ENCODE peak calls at places on chromosomes 4 and X, in five cellular contexts. One of them, this sample, is unnamed. For H3K4me1, the result is how much of the 10 kb centered on the place peaks cover.

GRCh38 chr4:101695176-101695575 is 95.4 kb upstream of the BANK1 start:
- DNase-seq in neuronal stem cell: no peak
- DNase-seq in mammary epithelial cell: peak
- DNase-seq in GM23248: peak
- DNase-seq in mesenchymal stem cell: no peak
- DNase-seq in this sample: peak

GRCh38 chr4:74230902-74231499 is 73.1 kb downstream of the MTHFD2L start:
- DNase-seq in mammary epithelial cell: peak
- DNase-seq in GM23248: peak
- DNase-seq in mesenchymal stem cell: peak
- DNase-seq in neuronal stem cell: no peak
- DNase-seq in this sample: peak

GRCh38 chrX:101530944-101531343 is 19.4 kb upstream of the ARMCX1 start:
- DNase-seq in GM23248: no peak
- DNase-seq in mesenchymal stem cell: no peak
- DNase-seq in neuronal stem cell: no peak
- DNase-seq in mammary epithelial cell: no peak
- DNase-seq in this sample: no peak

GRCh38 chr4:165537028-165537648 is 158.3 kb downstream of the CPE start:
- DNase-seq in neuronal stem cell: peak
- DNase-seq in GM23248: peak
- DNase-seq in mesenchymal stem cell: peak
- DNase-seq in mammary epithelial cell: peak
- DNase-seq in this sample: peak

GRCh38 chr4:87875187-87875586 is 42.4 kb downstream of the MEPE start:
- DNase-seq in GM23248: no peak
- DNase-seq in mesenchymal stem cell: no peak
- DNase-seq in neuronal stem cell: no peak
- DNase-seq in mammary epithelial cell: no peak
- DNase-seq in this sample: no peak

GRCh38 chrX:118164138-118164537 is 47.5 kb upstream of the KLHL13 start:
- DNase-seq in mesenchymal stem cell: no peak
- DNase-seq in mammary epithelial cell: peak
- DNase-seq in neuronal stem cell: no peak
- DNase-seq in GM23248: peak
- DNase-seq in this sample: peak

GRCh38 chrX:6386837-6387236 is 148.1 kb downstream of the VCX3A start:
- DNase-seq in mesenchymal stem cell: no peak
- DNase-seq in neuronal stem cell: no peak
- DNase-seq in mammary epithelial cell: no peak
- DNase-seq in GM23248: no peak
- DNase-seq in this sample: no peak

GRCh38 chr4:138757432-138757831 is 258.1 kb upstream of the NOCT start:
- DNase-seq in mesenchymal stem cell: no peak
- DNase-seq in GM23248: peak
- DNase-seq in mammary epithelial cell: no peak
- DNase-seq in neuronal stem cell: no peak
- DNase-seq in this sample: no peak

GRCh38 chrX:153421856-153422255 is 10.6 kb downstream of the ZFP92 start:
- DNase-seq in neuronal stem cell: no peak
- DNase-seq in mesenchymal stem cell: no peak
- DNase-seq in GM23248: no peak
- DNase-seq in mammary epithelial cell: no peak
- DNase-seq in this sample: no peak

GRCh38 chr4:4254666-4255065 is 6.6 kb upstream of the TMEM128 start:
- DNase-seq in GM23248: no peak
- DNase-seq in mesenchymal stem cell: no peak
- DNase-seq in neuronal stem cell: no peak
- DNase-seq in mammary epithelial cell: no peak
- DNase-seq in this sample: no peak

GRCh38 chr4:114108869-114109268 is 129.4 kb upstream of the ARSJ start:
- DNase-seq in mammary epithelial cell: peak
- DNase-seq in neuronal stem cell: no peak
- DNase-seq in GM23248: peak
- DNase-seq in mesenchymal stem cell: peak
- DNase-seq in this sample: peak

GRCh38 chrX:123833387-123833786 is 26.5 kb upstream of the XIAP start:
- DNase-seq in mammary epithelial cell: peak
- DNase-seq in neuronal stem cell: peak
- DNase-seq in mesenchymal stem cell: peak
- DNase-seq in GM23248: peak
- DNase-seq in this sample: no peak

GRCh38 chrX:154506483-154507332 is 9.3 kb downstream of the FAM3A start:
- DNase-seq in mesenchymal stem cell: no peak
- DNase-seq in GM23248: no peak
- DNase-seq in mammary epithelial cell: no peak
- DNase-seq in neuronal stem cell: no peak
- DNase-seq in this sample: no peak

GRCh38 chrX:113058634-113059033 is 218.0 kb upstream of the AMOT start:
- DNase-seq in neuronal stem cell: no peak
- DNase-seq in mesenchymal stem cell: no peak
- DNase-seq in mammary epithelial cell: no peak
- DNase-seq in GM23248: peak
- DNase-seq in this sample: peak

GRCh38 chr4:128573781-128574508 is 235.6 kb upstream of the JADE1 start:
- DNase-seq in GM23248: peak
- DNase-seq in mesenchymal stem cell: peak
- DNase-seq in mammary epithelial cell: no peak
- DNase-seq in neuronal stem cell: no peak
- DNase-seq in this sample: peak

GRCh38 chr4:3879681-3880594 is 113.8 kb downstream of the ADRA2C start:
- DNase-seq in mesenchymal stem cell: no peak
- DNase-seq in neuronal stem cell: no peak
- DNase-seq in mammary epithelial cell: no peak
- DNase-seq in GM23248: peak
- DNase-seq in this sample: no peak

GRCh38 chr4:109978704-109979103 is 66.0 kb downstream of the EGF start:
- DNase-seq in neuronal stem cell: peak
- DNase-seq in mammary epithelial cell: no peak
- DNase-seq in GM23248: no peak
- DNase-seq in mesenchymal stem cell: no peak
- DNase-seq in this sample: peak
- H2AFZ ChIP-seq in neuronal stem cell: no peak
- H2AFZ ChIP-seq in mammary epithelial cell: no peak
- H2AFZ ChIP-seq in GM23248: peak
- H2AFZ ChIP-seq in mesenchymal stem cell: no peak
- H2AFZ ChIP-seq in this sample: no peak

GRCh38 chr4:153532636-153533035 is 66.5 kb downstream of the TMEM131L start:
- DNase-seq in mesenchymal stem cell: no peak
- DNase-seq in mammary epithelial cell: no peak
- DNase-seq in neuronal stem cell: no peak
- DNase-seq in GM23248: no peak
- DNase-seq in this sample: no peak

GRCh38 chr4:153532227-153532626 is 66.1 kb downstream of the TMEM131L start:
- DNase-seq in GM23248: no peak
- DNase-seq in neuronal stem cell: no peak
- DNase-seq in mesenchymal stem cell: no peak
- DNase-seq in mammary epithelial cell: no peak
- DNase-seq in this sample: no peak

GRCh38 chr4:153529646-153530045 is 63.5 kb downstream of the TMEM131L start:
- DNase-seq in GM23248: peak
- DNase-seq in mesenchymal stem cell: peak
- DNase-seq in neuronal stem cell: no peak
- DNase-seq in mammary epithelial cell: no peak
- DNase-seq in this sample: no peak

GRCh38 chr4:153530284-153530995 is 64.3 kb downstream of the TMEM131L start:
- DNase-seq in mammary epithelial cell: no peak
- DNase-seq in GM23248: no peak
- DNase-seq in neuronal stem cell: no peak
- DNase-seq in mesenchymal stem cell: no peak
- DNase-seq in this sample: no peak

GRCh38 chr4:153530996-153531375 is 64.8 kb downstream of the TMEM131L start:
- DNase-seq in neuronal stem cell: no peak
- DNase-seq in mammary epithelial cell: no peak
- DNase-seq in mesenchymal stem cell: no peak
- DNase-seq in GM23248: no peak
- DNase-seq in this sample: no peak
- H3K4me1 ChIP-seq in neuronal stem cell: under half
- H3K4me1 ChIP-seq in mammary epithelial cell: under half
- H3K4me1 ChIP-seq in mesenchymal stem cell: under half
- H3K4me1 ChIP-seq in GM23248: under half
- H3K4me1 ChIP-seq in this sample: under half

GRCh38 chr4:2807571-2807970 is 14.7 kb downstream of the SH3BP2 start:
- DNase-seq in mesenchymal stem cell: no peak
- DNase-seq in mammary epithelial cell: no peak
- DNase-seq in GM23248: no peak
- DNase-seq in neuronal stem cell: no peak
- DNase-seq in this sample: no peak

GRCh38 chr4:2805712-2806391 is 13.0 kb downstream of the SH3BP2 start:
- DNase-seq in mammary epithelial cell: no peak
- DNase-seq in GM23248: no peak
- DNase-seq in neuronal stem cell: no peak
- DNase-seq in mesenchymal stem cell: no peak
- DNase-seq in this sample: no peak

GRCh38 chr4:2804973-2805501 is 12.2 kb downstream of the SH3BP2 start:
- DNase-seq in neuronal stem cell: no peak
- DNase-seq in mesenchymal stem cell: no peak
- DNase-seq in GM23248: no peak
- DNase-seq in mammary epithelial cell: no peak
- DNase-seq in this sample: no peak

GRCh38 chr4:2808001-2808400 is 15.1 kb downstream of the SH3BP2 start:
- DNase-seq in neuronal stem cell: no peak
- DNase-seq in mesenchymal stem cell: no peak
- DNase-seq in mammary epithelial cell: no peak
- DNase-seq in GM23248: no peak
- DNase-seq in this sample: no peak

GRCh38 chr4:2806392-2807355 is 13.8 kb downstream of the SH3BP2 start:
- DNase-seq in mesenchymal stem cell: no peak
- DNase-seq in mammary epithelial cell: no peak
- DNase-seq in GM23248: peak
- DNase-seq in neuronal stem cell: no peak
- DNase-seq in this sample: no peak
- H3K9ac ChIP-seq in mesenchymal stem cell: peak
- H3K9ac ChIP-seq in mammary epithelial cell: no peak
- H3K9ac ChIP-seq in GM23248: no peak
- H3K9ac ChIP-seq in neuronal stem cell: no peak
- H3K9ac ChIP-seq in this sample: no peak

GRCh38 chr4:41318839-41319530 is 62.3 kb downstream of the UCHL1 start:
- DNase-seq in neuronal stem cell: no peak
- DNase-seq in GM23248: peak
- DNase-seq in mesenchymal stem cell: peak
- DNase-seq in mammary epithelial cell: peak
- DNase-seq in this sample: no peak
- H2AFZ ChIP-seq in neuronal stem cell: no peak
- H2AFZ ChIP-seq in GM23248: no peak
- H2AFZ ChIP-seq in mesenchymal stem cell: no peak
- H2AFZ ChIP-seq in mammary epithelial cell: no peak
- H2AFZ ChIP-seq in this sample: no peak

DNA sequence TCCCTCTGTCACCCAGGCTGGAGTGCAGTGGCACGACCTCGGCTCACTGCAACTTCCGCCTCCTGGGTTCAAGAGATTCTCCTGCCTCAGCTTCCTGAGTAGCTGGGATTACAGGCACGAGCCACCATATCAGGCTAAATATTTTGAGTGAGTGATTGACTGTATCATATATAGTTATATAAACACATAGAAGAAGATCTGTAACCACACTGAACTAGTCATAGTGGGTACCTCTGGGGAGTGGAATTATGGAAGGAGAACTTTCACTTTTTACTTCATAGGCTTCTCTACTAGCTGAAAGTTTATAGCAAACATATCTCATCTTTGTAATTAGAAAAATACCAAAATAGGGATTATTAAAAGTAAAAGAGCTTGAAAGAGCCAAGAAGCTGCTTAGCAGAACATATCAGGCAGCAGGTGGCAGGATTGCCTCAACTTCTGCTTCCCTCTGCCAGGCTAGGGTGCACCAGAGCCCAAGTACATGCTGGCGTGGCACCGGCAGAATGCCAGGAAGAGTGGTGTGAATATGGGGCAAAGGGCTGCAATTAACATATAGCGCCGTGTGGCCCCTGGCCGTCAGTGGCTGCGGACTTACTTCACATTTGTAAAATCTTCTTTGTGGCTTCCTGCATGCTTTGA is 39.5 kb upstream of the CD40LG start:
- DNase-seq in mesenchymal stem cell: no peak
- DNase-seq in neuronal stem cell: no peak
- DNase-seq in GM23248: peak
- DNase-seq in mammary epithelial cell: peak
- DNase-seq in this sample: no peak
- H3K4me1 ChIP-seq in mesenchymal stem cell: under half
- H3K4me1 ChIP-seq in neuronal stem cell: under half
- H3K4me1 ChIP-seq in GM23248: under half
- H3K4me1 ChIP-seq in mammary epithelial cell: under half
- H3K4me1 ChIP-seq in this sample: under half

DNA sequence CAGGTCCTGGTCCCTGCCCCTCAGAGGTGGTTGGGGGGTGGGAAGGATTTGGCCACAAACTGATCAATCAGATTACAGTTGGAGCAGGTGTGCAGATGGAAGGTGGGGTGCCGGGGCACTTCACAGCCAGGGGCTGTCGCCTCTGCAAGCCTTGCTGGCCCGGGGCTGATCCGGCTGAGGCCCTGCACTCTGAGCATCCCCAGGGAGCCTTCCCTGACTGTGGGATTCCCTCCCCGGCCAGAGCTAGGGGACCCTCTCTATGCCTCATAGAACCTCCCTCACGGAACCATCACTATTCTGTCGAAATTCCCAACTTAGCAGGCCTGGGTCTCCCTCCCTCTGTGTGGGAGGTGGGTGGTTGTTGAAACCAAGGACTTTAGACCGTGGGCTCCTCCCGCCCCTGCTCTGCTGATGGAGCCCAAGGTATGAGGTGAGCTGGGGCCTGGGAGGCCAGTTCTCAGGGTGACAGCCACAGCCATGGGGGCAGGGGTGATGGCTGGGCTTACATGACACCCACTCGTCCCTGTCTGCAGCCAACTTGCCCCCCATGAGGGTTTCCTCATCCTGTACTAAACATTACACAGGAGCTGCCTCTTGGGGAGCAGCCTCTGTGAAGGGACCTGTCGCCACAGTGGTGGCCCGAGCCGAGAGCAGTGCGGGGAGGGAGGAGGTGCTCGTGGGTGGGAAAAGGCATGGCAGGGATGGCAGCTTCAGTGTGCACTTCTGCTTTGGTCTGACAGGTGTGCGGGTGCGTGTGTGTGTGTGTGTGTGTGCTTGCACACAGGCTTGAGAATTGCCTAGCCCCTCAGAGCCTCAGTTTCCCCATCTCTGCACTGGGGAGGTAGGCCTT is 3.7 kb downstream of the SH3TC1 start:
- DNase-seq in mammary epithelial cell: no peak
- DNase-seq in GM23248: no peak
- DNase-seq in neuronal stem cell: no peak
- DNase-seq in mesenchymal stem cell: no peak
- DNase-seq in this sample: no peak
- H3K9ac ChIP-seq in mammary epithelial cell: no peak
- H3K9ac ChIP-seq in GM23248: no peak
- H3K9ac ChIP-seq in neuronal stem cell: no peak
- H3K9ac ChIP-seq in mesenchymal stem cell: no peak
- H3K9ac ChIP-seq in this sample: no peak

This sample was measured in astrocyte.